ENCODE peak calls at places on chromosomes 13 and 19, in nine cellular contexts. N is heart left ventricle, I is cardiac muscle cell, K is PC-9, F is lower leg skin, C is left ventricle myocardium inferior, D is fibroblast of pulmonary artery, L is astrocyte of the cerebellum, T is upper lobe of right lung. A is an unnamed sample.

GRCh38 chr19:50365434-50366306 is at the start of gene NAPSA:
- DNase-seq in N (no peak), I (no peak), K (no peak), F (no peak), C (no peak), D (no peak), L (no peak), T (peak), A (no peak)

GRCh38 chr13:27510082-27510481 is 59.7 kb upstream of the MTIF3 start:
- DNase-seq in N (no peak), I (no peak), K (no peak), F (no peak), C (no peak), D (no peak), L (no peak), T (no peak), A (no peak)

GRCh38 chr19:56350416-56351045 is 35.9 kb upstream of the ZSCAN5A start:
- DNase-seq in N (peak), I (peak), K (peak), F (peak), C (no peak), D (peak), L (peak), T (no peak), A (no peak)

GRCh38 chr19:2312819-2313501 is 5.0 kb upstream of the LINGO3 start:
- DNase-seq in N (no peak), I (no peak), K (no peak), F (no peak), C (no peak), D (no peak), L (no peak), T (no peak), A (no peak)

GRCh38 chr19:33075519-33075918 is 5.5 kb upstream of the GPATCH1 start:
- DNase-seq in N (no peak), I (no peak), K (no peak), F (no peak), C (no peak), D (no peak), L (no peak), T (no peak), A (no peak)

GRCh38 chr13:29909975-29910674 is 59.7 kb upstream of the UBL3 start:
- DNase-seq in N (no peak), I (peak), K (peak), F (peak), C (peak), D (peak), L (no peak), T (no peak), A (no peak)

GRCh38 chr13:36530861-36531590 is 98.7 kb downstream of the CCNA1 start:
- DNase-seq in N (no peak), I (no peak), K (no peak), F (no peak), C (no peak), D (no peak), L (no peak), T (no peak), A (no peak)

GRCh38 chr13:59437902-59438301 is 725.8 kb downstream of the DIAPH3 start:
- DNase-seq in N (no peak), I (no peak), K (no peak), F (no peak), C (no peak), D (peak), L (no peak), T (no peak), A (no peak)

GRCh38 chr13:110715395-110716234 is 2.1 kb downstream of the ING1 start:
- DNase-seq in N (peak), I (peak), K (peak), F (peak), C (peak), D (peak), L (peak), T (peak), A (peak)

GRCh38 chr13:21825186-21825585 is 154.3 kb downstream of the FGF9 start:
- DNase-seq in N (no peak), I (no peak), K (no peak), F (no peak), C (no peak), D (no peak), L (no peak), T (no peak), A (no peak)

GRCh38 chr13:50226515-50227147 is 211.4 kb downstream of the KCNRG start:
- DNase-seq in N (no peak), I (no peak), K (no peak), F (no peak), C (no peak), D (no peak), L (no peak), T (no peak), A (no peak)

GRCh38 chr19:37551123-37551993 is 43.2 kb downstream of the ZNF571 start:
- DNase-seq in N (peak), I (peak), K (no peak), F (no peak), C (peak), D (peak), L (peak), T (no peak), A (peak)

GRCh38 chr13:51584731-51585191 is 499 bp downstream of the WDFY2 start:
- DNase-seq in N (no peak), I (peak), K (peak), F (peak), C (peak), D (peak), L (no peak), T (peak), A (peak)

GRCh38 chr13:23570931-23571330 is 719 bp downstream of the TNFRSF19 start:
- DNase-seq in N (no peak), I (peak), K (no peak), F (no peak), C (no peak), D (peak), L (no peak), T (no peak), A (no peak)
- H3K4me3 ChIP-seq in N (peak), I (peak), K (no peak), F (no peak), C (peak), D (peak), L (peak), T (peak), A (no peak)

DNA sequence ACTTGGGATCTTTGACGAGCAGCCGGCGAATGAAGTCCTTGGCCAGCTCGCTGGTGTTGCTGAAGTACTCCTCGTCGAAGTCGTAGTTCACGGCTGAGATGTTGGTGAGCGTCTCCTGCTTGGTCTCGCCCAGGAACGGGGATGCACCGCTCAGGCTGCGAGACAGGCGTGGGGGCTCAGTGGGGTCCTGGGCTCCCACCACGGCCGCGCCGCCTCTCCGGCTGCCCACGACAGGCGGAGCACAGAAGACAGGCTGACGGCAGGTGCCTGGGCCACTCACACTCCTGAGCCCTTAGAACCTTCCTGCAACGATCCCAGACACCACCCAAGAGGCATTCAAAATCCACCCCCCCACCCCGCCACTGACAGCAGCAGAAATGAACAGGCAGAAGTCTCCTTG is 9.9 kb downstream of the DAPK3 start:
- DNase-seq in N (no peak), I (no peak), K (no peak), F (no peak), C (no peak), D (no peak), L (no peak), T (no peak), A (no peak)
- H3K4me3 ChIP-seq in N (no peak), I (no peak), K (no peak), F (no peak), C (no peak), D (no peak), L (no peak), T (no peak), A (no peak)

GRCh38 chr19:55088021-55088451 is 12.4 kb downstream of the EPS8L1 start:
- DNase-seq in N (no peak), I (no peak), K (no peak), F (no peak), C (no peak), D (no peak), L (no peak), T (no peak), A (no peak)

GRCh38 chr19:55084416-55084815 is 8.7 kb downstream of the EPS8L1 start:
- DNase-seq in N (no peak), I (no peak), K (no peak), F (no peak), C (no peak), D (no peak), L (no peak), T (no peak), A (no peak)

GRCh38 chr19:55087542-55087935 is 11.9 kb downstream of the EPS8L1 start:
- DNase-seq in N (no peak), I (peak), K (no peak), F (no peak), C (no peak), D (peak), L (no peak), T (no peak), A (no peak)

GRCh38 chr19:55086730-55087541 is 11.3 kb downstream of the EPS8L1 start:
- DNase-seq in N (peak), I (peak), K (no peak), F (peak), C (peak), D (peak), L (peak), T (peak), A (peak)

GRCh38 chr19:55085923-55086715 is 10.4 kb downstream of the EPS8L1 start:
- DNase-seq in N (no peak), I (no peak), K (no peak), F (no peak), C (no peak), D (no peak), L (no peak), T (no peak), A (no peak)
- H3K4me3 ChIP-seq in N (peak), I (peak), K (no peak), F (no peak), C (peak), D (peak), L (peak), T (peak), A (no peak)

DNA sequence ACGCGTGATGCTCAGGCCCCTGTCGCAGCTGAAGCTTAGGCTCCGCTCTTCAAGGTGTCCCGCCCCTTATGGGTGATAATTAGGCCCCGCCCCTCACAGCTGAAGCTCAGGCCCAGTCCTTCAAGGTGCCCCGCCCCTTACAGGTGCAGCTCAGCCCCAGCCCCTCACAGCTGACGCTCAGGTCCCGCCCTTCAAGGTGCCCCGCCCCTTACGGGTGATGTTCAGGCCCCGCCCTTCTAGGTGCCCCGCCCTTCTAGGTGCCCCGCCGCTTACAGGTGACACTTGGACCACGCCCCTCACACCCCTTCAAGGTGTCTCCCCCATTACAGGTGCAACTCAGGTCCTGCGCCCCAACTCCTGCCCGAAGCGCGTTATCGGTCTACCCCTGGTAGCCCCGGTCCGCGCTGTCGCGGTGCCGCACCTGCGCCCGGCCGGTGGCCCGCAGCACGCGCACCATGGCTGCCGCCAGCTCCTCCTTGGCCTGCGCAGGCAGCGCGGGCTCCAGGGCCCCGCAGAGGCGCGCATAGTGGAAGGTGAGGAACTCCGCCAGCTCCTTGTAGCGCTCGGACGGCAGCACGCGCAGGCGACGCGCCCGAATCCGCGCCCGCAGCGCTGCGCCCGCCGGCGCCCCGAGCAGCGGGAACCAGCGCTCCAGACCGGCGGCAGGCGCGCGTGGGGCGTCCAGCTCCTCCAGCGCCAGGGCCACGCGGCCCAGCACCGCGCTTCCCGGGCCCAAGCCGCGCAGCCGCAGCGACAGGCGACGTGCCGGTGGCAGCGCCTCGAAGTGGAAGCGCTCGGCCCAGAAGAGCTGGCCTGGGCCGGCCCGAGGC is 7.3 kb downstream of the RASAL3 start:
- DNase-seq in N (no peak), I (no peak), K (no peak), F (peak), C (no peak), D (no peak), L (no peak), T (no peak), A (no peak)
- H3K4me3 ChIP-seq in N (no peak), I (peak), K (no peak), F (no peak), C (peak), D (no peak), L (no peak), T (no peak), A (no peak)

A was measured in effector memory CD4-positive, alpha-beta T cell.